ENCODE peak calls at places on chromosomes 4 and X, in eight cellular contexts. One of them, this sample, is unnamed.

GRCh38 chr4:189835505-189835904 is 105.2 kb upstream of the FRG1 start:
- DNase-seq in H9: no peak
- DNase-seq in endodermal cell: no peak
- DNase-seq in fibroblast of lung: no peak
- DNase-seq in GM20000: no peak
- DNase-seq in AG04449: no peak
- DNase-seq in psoas muscle: no peak
- DNase-seq in heart right ventricle: no peak
- DNase-seq in this sample: no peak

GRCh38 chr4:2448589-2448988 is 20.3 kb upstream of the RNF4 start:
- DNase-seq in psoas muscle: no peak
- DNase-seq in fibroblast of lung: no peak
- DNase-seq in heart right ventricle: no peak
- DNase-seq in endodermal cell: no peak
- DNase-seq in AG04449: no peak
- DNase-seq in H9: no peak
- DNase-seq in GM20000: no peak
- DNase-seq in this sample: no peak

GRCh38 chrX:97563531-97564133 is 679.9 kb downstream of the RPA4 start:
- DNase-seq in GM20000: peak
- DNase-seq in fibroblast of lung: peak
- DNase-seq in H9: no peak
- DNase-seq in endodermal cell: no peak
- DNase-seq in psoas muscle: no peak
- DNase-seq in heart right ventricle: peak
- DNase-seq in AG04449: peak
- DNase-seq in this sample: peak

GRCh38 chr4:79663157-79663556 is 255.1 kb upstream of the GK2 start:
- DNase-seq in psoas muscle: no peak
- DNase-seq in fibroblast of lung: no peak
- DNase-seq in GM20000: no peak
- DNase-seq in endodermal cell: no peak
- DNase-seq in AG04449: no peak
- DNase-seq in H9: no peak
- DNase-seq in heart right ventricle: no peak
- DNase-seq in this sample: no peak

GRCh38 chrX:122154019-122154418 is 1030.1 kb upstream of the GRIA3 start:
- DNase-seq in heart right ventricle: no peak
- DNase-seq in GM20000: no peak
- DNase-seq in AG04449: no peak
- DNase-seq in H9: no peak
- DNase-seq in psoas muscle: no peak
- DNase-seq in endodermal cell: no peak
- DNase-seq in fibroblast of lung: no peak
- DNase-seq in this sample: no peak

GRCh38 chrX:41335590-41336331 is 1.8 kb downstream of the DDX3X start:
- DNase-seq in H9: no peak
- DNase-seq in endodermal cell: no peak
- DNase-seq in AG04449: no peak
- DNase-seq in GM20000: no peak
- DNase-seq in psoas muscle: no peak
- DNase-seq in fibroblast of lung: peak
- DNase-seq in heart right ventricle: no peak
- DNase-seq in this sample: peak

GRCh38 chrX:51192104-51192503 is 140.5 kb upstream of the NUDT10 start:
- DNase-seq in heart right ventricle: no peak
- DNase-seq in H9: peak
- DNase-seq in GM20000: no peak
- DNase-seq in endodermal cell: peak
- DNase-seq in AG04449: no peak
- DNase-seq in psoas muscle: no peak
- DNase-seq in fibroblast of lung: no peak
- DNase-seq in this sample: no peak

GRCh38 chr4:12022409-12022808 is 593.7 kb upstream of the HS3ST1 start:
- DNase-seq in H9: no peak
- DNase-seq in heart right ventricle: no peak
- DNase-seq in fibroblast of lung: no peak
- DNase-seq in endodermal cell: no peak
- DNase-seq in GM20000: no peak
- DNase-seq in AG04449: no peak
- DNase-seq in psoas muscle: no peak
- DNase-seq in this sample: no peak

GRCh38 chr4:8239226-8239625 is 30.3 kb upstream of the HTRA3 start:
- DNase-seq in endodermal cell: no peak
- DNase-seq in H9: no peak
- DNase-seq in heart right ventricle: no peak
- DNase-seq in AG04449: no peak
- DNase-seq in psoas muscle: no peak
- DNase-seq in GM20000: no peak
- DNase-seq in fibroblast of lung: no peak
- DNase-seq in this sample: no peak

GRCh38 chrX:42869011-42869410 is 91.0 kb upstream of the PPP1R2C start:
- DNase-seq in H9: no peak
- DNase-seq in endodermal cell: no peak
- DNase-seq in psoas muscle: no peak
- DNase-seq in heart right ventricle: no peak
- DNase-seq in GM20000: no peak
- DNase-seq in AG04449: no peak
- DNase-seq in fibroblast of lung: no peak
- DNase-seq in this sample: no peak

GRCh38 chr4:6394671-6395081 is 77.7 kb downstream of the PPP2R2C start:
- DNase-seq in AG04449: no peak
- DNase-seq in psoas muscle: no peak
- DNase-seq in endodermal cell: no peak
- DNase-seq in heart right ventricle: no peak
- DNase-seq in GM20000: no peak
- DNase-seq in H9: no peak
- DNase-seq in fibroblast of lung: no peak
- DNase-seq in this sample: no peak

GRCh38 chr4:85486425-85487101 is 11.6 kb downstream of the ARHGAP24 start:
- DNase-seq in fibroblast of lung: peak
- DNase-seq in GM20000: no peak
- DNase-seq in heart right ventricle: no peak
- DNase-seq in endodermal cell: no peak
- DNase-seq in AG04449: no peak
- DNase-seq in H9: no peak
- DNase-seq in psoas muscle: no peak
- DNase-seq in this sample: no peak

GRCh38 chr4:85940131-85940530 is 419.7 kb downstream of the MAPK10 start:
- DNase-seq in heart right ventricle: no peak
- DNase-seq in fibroblast of lung: no peak
- DNase-seq in H9: no peak
- DNase-seq in psoas muscle: no peak
- DNase-seq in endodermal cell: no peak
- DNase-seq in AG04449: no peak
- DNase-seq in GM20000: no peak
- DNase-seq in this sample: no peak

GRCh38 chr4:653831-654525 is 20.1 kb downstream of the ATP5ME start:
- DNase-seq in heart right ventricle: no peak
- DNase-seq in endodermal cell: no peak
- DNase-seq in fibroblast of lung: no peak
- DNase-seq in AG04449: no peak
- DNase-seq in psoas muscle: no peak
- DNase-seq in GM20000: no peak
- DNase-seq in H9: no peak
- DNase-seq in this sample: no peak

GRCh38 chr4:186204103-186204559 is 12.8 kb downstream of the CYP4V2 start:
- DNase-seq in fibroblast of lung: peak
- DNase-seq in H9: no peak
- DNase-seq in heart right ventricle: no peak
- DNase-seq in GM20000: no peak
- DNase-seq in endodermal cell: no peak
- DNase-seq in psoas muscle: no peak
- DNase-seq in AG04449: no peak
- DNase-seq in this sample: peak

DNA sequence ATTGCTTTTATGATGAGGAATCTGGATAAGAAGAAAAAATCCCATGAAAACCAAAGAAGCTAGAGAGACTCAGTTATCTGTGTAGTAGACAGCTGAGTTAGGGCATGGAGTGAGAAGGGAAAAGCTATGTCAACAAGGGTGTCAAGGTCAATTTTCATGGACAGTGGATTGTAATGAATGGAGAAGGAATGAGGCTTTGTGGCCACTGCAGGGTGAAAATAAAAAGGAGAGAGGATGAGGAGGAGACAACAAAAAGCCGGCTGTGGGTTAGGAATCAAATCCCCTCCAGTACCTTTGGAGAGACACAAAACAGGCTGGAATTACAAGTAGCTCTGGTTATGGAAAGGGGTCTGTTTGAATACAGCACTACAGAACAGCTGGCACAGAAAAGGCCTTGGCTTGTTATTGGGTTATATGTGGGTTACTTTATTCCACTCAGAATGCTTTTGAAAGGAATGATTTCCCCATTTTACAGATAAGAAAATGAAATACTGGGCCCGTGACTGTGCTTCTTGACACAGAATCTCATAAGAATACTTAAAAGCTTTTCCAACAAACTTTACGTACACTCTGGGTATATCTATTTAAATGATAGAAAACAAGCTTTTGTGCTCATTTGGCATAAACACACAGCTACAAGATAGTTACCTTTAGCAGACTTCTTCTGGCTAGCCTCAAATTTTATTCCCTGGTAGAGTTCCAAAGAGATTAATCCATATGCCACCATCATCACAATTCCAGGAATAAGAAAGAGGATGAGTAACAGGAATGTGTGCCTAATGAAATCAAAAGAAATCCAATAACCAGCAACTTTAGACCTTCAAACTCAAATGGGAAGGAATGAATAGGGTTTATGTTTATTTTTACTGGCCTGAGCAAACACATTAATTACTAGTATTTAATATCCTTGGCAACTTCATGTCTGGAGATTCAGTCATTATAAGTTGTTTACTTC is 7.5 kb downstream of the CCKAR start:
- DNase-seq in AG04449: no peak
- DNase-seq in psoas muscle: no peak
- DNase-seq in heart right ventricle: no peak
- DNase-seq in GM20000: no peak
- DNase-seq in endodermal cell: no peak
- DNase-seq in H9: no peak
- DNase-seq in fibroblast of lung: peak
- DNase-seq in this sample: no peak
- TF ChIP-seq CTCF in AG04449: no peak
- TF ChIP-seq CTCF in psoas muscle: no peak
- TF ChIP-seq CTCF in heart right ventricle: no peak
- TF ChIP-seq CTCF in GM20000: no peak
- TF ChIP-seq CTCF in endodermal cell: no peak
- TF ChIP-seq CTCF in H9: no peak
- TF ChIP-seq CTCF in fibroblast of lung: no peak
- TF ChIP-seq CTCF in this sample: no peak

GRCh38 chr4:183718876-183719275 is 59.8 kb downstream of the TRAPPC11 start:
- DNase-seq in heart right ventricle: no peak
- DNase-seq in H9: no peak
- DNase-seq in endodermal cell: no peak
- DNase-seq in AG04449: no peak
- DNase-seq in fibroblast of lung: no peak
- DNase-seq in GM20000: no peak
- DNase-seq in psoas muscle: no peak
- DNase-seq in this sample: no peak

GRCh38 chr4:183723561-183724228 is 64.6 kb downstream of the TRAPPC11 start:
- DNase-seq in H9: no peak
- DNase-seq in heart right ventricle: no peak
- DNase-seq in fibroblast of lung: no peak
- DNase-seq in endodermal cell: no peak
- DNase-seq in AG04449: no peak
- DNase-seq in psoas muscle: no peak
- DNase-seq in GM20000: no peak
- DNase-seq in this sample: no peak

GRCh38 chr4:183721207-183722081 is 62.4 kb downstream of the TRAPPC11 start:
- DNase-seq in H9: peak
- DNase-seq in endodermal cell: peak
- DNase-seq in psoas muscle: peak
- DNase-seq in GM20000: peak
- DNase-seq in AG04449: no peak
- DNase-seq in heart right ventricle: peak
- DNase-seq in fibroblast of lung: peak
- DNase-seq in this sample: peak

GRCh38 chr4:183727482-183727881 is 68.4 kb downstream of the TRAPPC11 start:
- DNase-seq in AG04449: no peak
- DNase-seq in GM20000: no peak
- DNase-seq in fibroblast of lung: no peak
- DNase-seq in H9: no peak
- DNase-seq in heart right ventricle: no peak
- DNase-seq in endodermal cell: no peak
- DNase-seq in psoas muscle: no peak
- DNase-seq in this sample: no peak

GRCh38 chr4:183722738-183723560 is 63.9 kb downstream of the TRAPPC11 start:
- DNase-seq in psoas muscle: peak
- DNase-seq in endodermal cell: peak
- DNase-seq in GM20000: peak
- DNase-seq in H9: peak
- DNase-seq in AG04449: no peak
- DNase-seq in fibroblast of lung: peak
- DNase-seq in heart right ventricle: peak
- DNase-seq in this sample: peak
- TF ChIP-seq CTCF in psoas muscle: no peak
- TF ChIP-seq CTCF in endodermal cell: peak
- TF ChIP-seq CTCF in GM20000: no peak
- TF ChIP-seq CTCF in H9: no peak
- TF ChIP-seq CTCF in AG04449: no peak
- TF ChIP-seq CTCF in fibroblast of lung: no peak
- TF ChIP-seq CTCF in heart right ventricle: no peak
- TF ChIP-seq CTCF in this sample: no peak

DNA sequence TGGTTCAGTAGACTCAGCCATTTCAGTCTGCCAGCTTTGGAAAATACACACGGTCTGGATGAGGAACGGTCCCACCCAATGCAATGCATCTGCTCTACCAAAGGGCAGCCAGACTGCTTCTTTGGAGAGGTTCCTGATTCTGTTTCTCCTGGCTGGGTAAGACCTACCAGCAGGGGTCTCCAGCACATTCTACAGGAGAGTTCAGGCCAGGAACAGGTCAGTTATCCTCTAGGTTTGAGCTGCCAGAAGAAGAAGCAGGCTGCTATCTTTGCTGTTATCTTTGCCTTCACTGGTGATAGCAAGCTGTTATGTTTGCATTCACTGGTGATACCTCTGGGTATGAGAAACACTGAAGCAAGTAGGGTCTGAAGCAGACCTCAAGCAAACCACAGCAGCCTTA is 45.5 kb upstream of the PBDC1 start:
- DNase-seq in fibroblast of lung: no peak
- DNase-seq in endodermal cell: peak
- DNase-seq in H9: no peak
- DNase-seq in GM20000: no peak
- DNase-seq in heart right ventricle: no peak
- DNase-seq in AG04449: no peak
- DNase-seq in psoas muscle: no peak
- DNase-seq in this sample: peak
- TF ChIP-seq CTCF in fibroblast of lung: no peak
- TF ChIP-seq CTCF in endodermal cell: peak
- TF ChIP-seq CTCF in H9: peak
- TF ChIP-seq CTCF in GM20000: no peak
- TF ChIP-seq CTCF in heart right ventricle: no peak
- TF ChIP-seq CTCF in AG04449: no peak
- TF ChIP-seq CTCF in psoas muscle: no peak
- TF ChIP-seq CTCF in this sample: no peak

DNA sequence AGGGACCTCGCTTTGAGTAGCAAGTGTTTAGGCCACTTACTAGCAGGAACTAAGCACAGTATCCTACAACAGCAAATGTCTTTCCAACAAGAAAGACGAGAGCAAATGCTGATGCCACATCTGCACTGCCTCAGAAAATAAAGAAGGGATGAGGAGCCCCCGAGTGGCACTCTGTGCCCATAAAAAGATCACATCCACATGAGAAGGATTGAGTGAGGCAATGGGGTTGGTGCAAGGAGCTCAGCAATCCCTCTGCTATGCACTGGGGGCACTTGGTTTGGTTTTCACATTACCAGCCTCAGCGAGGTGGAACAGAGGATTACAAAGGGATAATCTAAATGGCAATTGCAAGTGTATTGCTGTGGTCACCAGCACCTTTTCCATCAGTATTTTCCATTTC is 252.8 kb upstream of the SLC7A11 start:
- DNase-seq in GM20000: no peak
- DNase-seq in fibroblast of lung: peak
- DNase-seq in psoas muscle: no peak
- DNase-seq in heart right ventricle: no peak
- DNase-seq in AG04449: no peak
- DNase-seq in endodermal cell: peak
- DNase-seq in H9: peak
- DNase-seq in this sample: no peak
- TF ChIP-seq CTCF in GM20000: no peak
- TF ChIP-seq CTCF in fibroblast of lung: no peak
- TF ChIP-seq CTCF in psoas muscle: no peak
- TF ChIP-seq CTCF in heart right ventricle: peak
- TF ChIP-seq CTCF in AG04449: no peak
- TF ChIP-seq CTCF in endodermal cell: peak
- TF ChIP-seq CTCF in H9: peak
- TF ChIP-seq CTCF in this sample: no peak

This sample was measured in activated CD8-positive, alpha-beta T cell treated with anti-CD3 and anti-CD28 coated beads for 36 hours.